ENCODE peak calls at places on chromosomes 7 and 10, in seven cellular contexts. Z is MCF 10A; A is NCI-H1436 treated with DMSO at 0.1 percent for 48 hours; X is NCI-H748 treated with DMSO at 0.1 percent for 48 hours; W is dermis microvascular lymphatic vessel endothelial cell; V is central memory CD4-positive, alpha-beta T cell; J is epithelial cell of prostate. S is an unnamed sample.

GRCh38 chr7:27925573-27926201 is 185.7 kb downstream of the TAX1BP1 start:
- DNase-seq in V (no peak), W (no peak), Z (no peak), J (no peak), A (no peak), X (no peak), S (no peak)

GRCh38 chr7:129741743-129742213 is 130.3 kb downstream of the NRF1 start:
- DNase-seq in A (peak; percentile 13), W (no peak), J (no peak), V (no peak), X (peak; percentile 91), Z (no peak), S (no peak)

GRCh38 chr7:101162551-101163280 is 2.7 kb downstream of the VGF start:
- DNase-seq in A (no peak), X (peak; percentile 46), Z (peak; percentile 74), W (no peak), J (no peak), V (no peak), S (peak; percentile 67)

GRCh38 chr10:120098242-120098930 is 205.9 kb downstream of the SEC23IP start:
- DNase-seq in V (no peak), W (no peak), J (no peak), Z (no peak), A (no peak), X (no peak), S (no peak)

GRCh38 chr7:47202146-47202768 is 379.7 kb downstream of the TNS3 start:
- DNase-seq in A (no peak), X (no peak), V (no peak), W (no peak), Z (peak; percentile 43), J (no peak), S (no peak)

GRCh38 chr7:79590571-79591274 is 137.3 kb upstream of the MAGI2 start:
- DNase-seq in X (no peak), W (no peak), V (no peak), A (no peak), J (no peak), Z (no peak), S (no peak)

GRCh38 chr10:104767745-104768144 is 126.7 kb downstream of the SORCS3 start:
- DNase-seq in A (no peak), J (no peak), Z (peak; percentile 30), X (no peak), V (no peak), W (no peak), S (no peak)

GRCh38 chr7:151814400-151814914 is 62.5 kb downstream of the PRKAG2 start:
- DNase-seq in J (no peak), X (no peak), W (no peak), A (no peak), V (no peak), Z (no peak), S (no peak)

GRCh38 chr7:86846494-86847190 is 202.9 kb downstream of the GRM3 start:
- DNase-seq in Z (no peak), X (peak; percentile 63), A (no peak), W (no peak), J (no peak), V (no peak), S (peak; percentile 63)

GRCh38 chr7:106071999-106072714 is 40.0 kb downstream of the SYPL1 start:
- DNase-seq in W (peak; percentile 84), A (peak; percentile 51), Z (peak; percentile 53), X (peak; percentile 78), V (no peak), J (no peak), S (peak; percentile 73)

GRCh38 chr7:691361-692045 is 35.0 kb upstream of the DNAAF5 start:
- DNase-seq in X (peak; percentile 10), W (no peak), A (no peak), V (no peak), Z (no peak), J (no peak), S (no peak)

GRCh38 chr7:42858570-42858969 is 53.3 kb downstream of the C7orf25 start:
- DNase-seq in A (no peak), V (no peak), Z (peak; percentile 26), W (no peak), X (no peak), J (no peak), S (no peak)

GRCh38 chr7:151714201-151714600 is 162.7 kb downstream of the PRKAG2 start:
- DNase-seq in Z (no peak), A (no peak), W (no peak), J (no peak), V (no peak), X (no peak), S (no peak)

GRCh38 chr10:102837230-102837721 is at the start of gene CYP17A1:
- DNase-seq in A (no peak), Z (no peak), X (no peak), V (no peak), J (no peak), W (no peak), S (no peak)

GRCh38 chr10:29692121-29692539 is 57.4 kb upstream of the SVIL start:
- DNase-seq in X (no peak), J (peak; percentile 27), A (no peak), V (no peak), W (peak; percentile 55), Z (no peak), S (no peak)

GRCh38 chr10:131059881-131060280 is 251.6 kb downstream of the TCERG1L start:
- DNase-seq in J (no peak), Z (no peak), V (no peak), X (no peak), A (no peak), W (no peak), S (no peak)

GRCh38 chr10:125151170-125151823 is 9.1 kb downstream of the CTBP2 start:
- DNase-seq in W (no peak), A (no peak), V (no peak), X (no peak), Z (no peak), J (no peak), S (no peak)

GRCh38 chr7:2175514-2175913 is 57.2 kb downstream of the MAD1L1 start:
- DNase-seq in V (no peak), W (peak; percentile 16), A (no peak), X (no peak), Z (peak; percentile 95), J (no peak), S (peak; percentile 78)

GRCh38 chr10:97543025-97543546 is 29.5 kb upstream of the ANKRD2 start:
- DNase-seq in A (no peak), V (no peak), W (peak; percentile 88), X (no peak), J (peak; percentile 88), Z (peak; percentile 95), S (peak; percentile 88)

GRCh38 chr10:50605280-50606270 is 18.2 kb downstream of the SGMS1 start:
- DNase-seq in A (no peak), J (peak; percentile 84), Z (peak; percentile 95), V (no peak), W (no peak), X (no peak), S (peak; percentile 61)

GRCh38 chr10:66301078-66301477 is 624.8 kb upstream of the LRRTM3 start:
- DNase-seq in V (no peak), Z (no peak), J (no peak), W (no peak), A (no peak), X (no peak), S (no peak)

GRCh38 chr7:133391220-133391619 is 138.3 kb downstream of the EXOC4 start:
- DNase-seq in W (no peak), X (no peak), Z (no peak), V (no peak), A (no peak), J (no peak), S (no peak)

S was measured in HT-29.